ENCODE peak calls at places on chromosomes 13 and 19, in seven cellular contexts. V is cardiac muscle cell, P is adrenal gland, Q is ascending aorta, B is colonic mucosa, L is ovary, N is suprapubic skin. X is an unnamed sample.

GRCh38 chr19:30525383-30525782 is 153.2 kb downstream of the ZNF536 start:
- DNase-seq in V (no peak), P (no peak), Q (no peak), B (no peak), L (no peak), N (no peak), X (no peak)

GRCh38 chr19:9431475-9431874 is 3.9 kb downstream of the ZNF266 start:
- DNase-seq in V (peak; percentile 49), P (peak; percentile 10), Q (no peak), B (peak; percentile 27), L (no peak), N (no peak), X (peak; percentile 9)

GRCh38 chr19:34432797-34433196 is 4.6 kb downstream of the UBA2 start:
- DNase-seq in V (peak; percentile 3), P (no peak), Q (peak; percentile 38), B (no peak), L (peak; percentile 17), N (no peak), X (no peak)

GRCh38 chr13:20125129-20125782 is 35.6 kb downstream of the GJA3 start:
- DNase-seq in V (peak; percentile 75), P (peak; percentile 75), Q (no peak), B (no peak), L (no peak), N (peak; percentile 43), X (peak; percentile 65)

GRCh38 chr19:48635966-48636858 is 967 bp downstream of the DBP start:
- DNase-seq in V (no peak), P (peak; percentile 87), Q (no peak), B (peak; percentile 72), L (peak; percentile 76), N (peak; percentile 81), X (no peak)

GRCh38 chr13:73335226-73335625 is 276.4 kb downstream of the KLF5 start:
- DNase-seq in V (peak; percentile 48), P (no peak), Q (no peak), B (no peak), L (no peak), N (no peak), X (peak; percentile 99)

GRCh38 chr13:92901739-92902138 is 324.9 kb upstream of the GPC6 start:
- DNase-seq in V (no peak), P (no peak), Q (no peak), B (no peak), L (no peak), N (no peak), X (peak; percentile 5)

GRCh38 chr19:9834726-9835506 is at the start of gene PIN1:
- DNase-seq in V (peak; percentile 99), P (peak; percentile 99), Q (peak; percentile 97), B (peak; percentile 99), L (peak; percentile 98), N (peak; percentile 99), X (peak; percentile 92)

GRCh38 chr19:41299755-41300089 is 10.2 kb upstream of the CCDC97 start:
- DNase-seq in V (peak; percentile 78), P (peak; percentile 56), Q (no peak), B (no peak), L (no peak), N (peak; percentile 84), X (no peak)

GRCh38 chr19:41299046-41299754 is 10.8 kb upstream of the CCDC97 start:
- DNase-seq in V (no peak), P (no peak), Q (no peak), B (no peak), L (no peak), N (no peak), X (no peak)

GRCh38 chr19:41296323-41296935 is 13.5 kb upstream of the CCDC97 start:
- DNase-seq in V (no peak), P (no peak), Q (no peak), B (no peak), L (no peak), N (no peak), X (peak; percentile 63)

GRCh38 chr19:41298327-41298964 is 11.5 kb upstream of the CCDC97 start:
- DNase-seq in V (peak; percentile 85), P (peak; percentile 67), Q (peak; percentile 70), B (peak; percentile 45), L (no peak), N (peak; percentile 84), X (no peak)

DNA sequence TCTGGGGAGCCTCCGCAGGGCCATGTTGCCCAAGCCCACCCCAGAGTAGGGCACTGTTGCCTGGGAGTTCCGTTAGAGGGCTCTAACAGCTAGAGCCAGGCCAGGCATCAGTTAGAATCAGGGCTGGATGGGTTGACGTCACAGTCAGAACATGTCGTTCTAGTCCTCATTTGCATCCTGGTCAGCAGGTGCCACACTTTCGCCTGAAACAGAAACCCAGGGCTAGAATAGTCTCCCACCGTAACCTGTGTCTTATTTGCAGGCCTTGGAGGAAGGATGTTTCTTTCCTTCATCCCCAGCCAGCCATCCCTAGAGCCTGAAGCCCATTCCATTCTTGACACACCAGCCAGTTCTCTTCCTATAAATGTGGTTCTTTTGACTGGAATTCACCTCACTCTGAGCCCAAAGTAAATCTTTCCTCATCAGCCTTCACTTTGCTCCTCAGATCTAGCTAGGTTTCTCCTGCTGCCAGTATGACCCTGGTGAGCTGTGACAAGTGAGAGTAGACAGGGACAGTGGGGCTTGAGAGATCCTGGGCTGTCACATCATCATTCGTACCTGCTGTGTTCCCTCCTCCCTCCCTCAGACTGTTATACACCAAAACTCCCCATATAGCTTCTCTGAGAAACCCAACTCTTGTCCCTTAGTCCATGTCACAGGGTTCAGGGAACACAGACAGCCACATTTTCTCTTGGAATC is 12.2 kb upstream of the CCDC97 start:
- DNase-seq in V (no peak), P (no peak), Q (no peak), B (no peak), L (no peak), N (no peak), X (no peak)
- TF ChIP-seq CTCF in V (no peak), P (no peak), Q (no peak), B (no peak), L (no peak), N (no peak), X (no peak)

GRCh38 chr19:42235181-42235580 is 7.2 kb downstream of the GSK3A start:
- DNase-seq in V (no peak), P (no peak), Q (no peak), B (no peak), L (no peak), N (no peak), X (no peak)
- H3K36me3 ChIP-seq in V (peaks cover 43% of the 10 kb centered on the region), P (no peaks in the 10 kb centered on the region), Q (peaks cover 70% of the 10 kb centered on the region), B (no peaks in the 10 kb centered on the region), L (no peaks in the 10 kb centered on the region), N (peaks cover 81% of the 10 kb centered on the region), X (peaks cover 25% of the 10 kb centered on the region)

GRCh38 chr19:5562280-5562679 is 5.5 kb downstream of the TINCR start:
- DNase-seq in V (no peak), P (no peak), Q (no peak), B (no peak), L (no peak), N (no peak), X (no peak)

GRCh38 chr19:5563008-5563431 is 4.7 kb downstream of the TINCR start:
- DNase-seq in V (no peak), P (no peak), Q (no peak), B (no peak), L (no peak), N (no peak), X (no peak)

GRCh38 chr19:5563941-5564612 is 3.7 kb downstream of the TINCR start:
- DNase-seq in V (no peak), P (no peak), Q (no peak), B (no peak), L (no peak), N (no peak), X (peak; percentile 66)

GRCh38 chr19:5567360-5567970 is at the start of gene TINCR:
- DNase-seq in V (no peak), P (no peak), Q (no peak), B (no peak), L (no peak), N (no peak), X (no peak)

GRCh38 chr19:5564930-5565329 is 2.8 kb downstream of the TINCR start:
- DNase-seq in V (no peak), P (no peak), Q (no peak), B (no peak), L (no peak), N (no peak), X (no peak)
- H3K27me3 ChIP-seq in V (peaks cover 30% of the 10 kb centered on the region), P (peaks cover 18% of the 10 kb centered on the region), Q (peaks cover 8% of the 10 kb centered on the region), B (peaks cover 19% of the 10 kb centered on the region), L (no peaks in the 10 kb centered on the region), N (peaks cover 57% of the 10 kb centered on the region), X (peaks cover 8% of the 10 kb centered on the region)

GRCh38 chr13:23899555-23899954 is 2.3 kb upstream of the C1QTNF9B start:
- DNase-seq in V (peak; percentile 59), P (peak; percentile 41), Q (no peak), B (peak; percentile 48), L (no peak), N (no peak), X (peak; percentile 37)
- TF ChIP-seq CTCF in V (peak; percentile 61), P (peak; percentile 23), Q (peak; percentile 36), B (peak; percentile 57), L (no peak), N (peak; percentile 42), X (peak; percentile 46)

DNA sequence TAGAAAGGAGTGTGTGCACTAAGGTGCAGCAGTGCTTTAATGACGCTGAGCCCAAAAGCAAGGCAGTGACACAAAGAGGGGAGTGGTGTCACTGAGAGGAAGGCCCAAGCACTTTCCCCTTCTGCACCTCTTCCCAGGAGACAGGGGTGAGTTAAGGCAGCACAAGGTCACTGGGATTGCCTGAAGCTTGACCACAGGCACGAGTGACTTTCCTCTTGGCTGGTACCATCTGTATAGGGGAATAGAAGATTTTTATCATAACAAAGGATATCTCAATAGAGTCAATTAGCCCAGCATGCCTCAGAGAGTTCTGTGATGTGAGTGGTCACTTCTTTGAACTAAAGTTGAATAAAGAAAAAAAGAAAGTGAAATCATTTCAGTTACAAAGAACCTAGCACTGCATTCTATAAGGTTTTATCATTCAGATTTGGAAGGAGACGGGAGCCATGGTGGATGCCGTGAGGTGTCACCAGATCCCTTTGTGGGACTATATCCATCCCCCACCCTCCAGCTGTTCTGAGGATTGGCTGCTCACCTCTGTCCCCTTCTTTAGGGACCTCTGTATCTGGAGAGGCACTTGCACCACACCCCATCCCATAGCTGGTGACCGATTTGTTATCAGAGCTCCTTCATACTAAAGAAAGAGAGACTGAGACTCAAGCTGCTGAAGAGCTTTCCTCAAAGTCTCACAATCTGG is 291.2 kb downstream of the DCT start:
- DNase-seq in V (no peak), P (no peak), Q (no peak), B (no peak), L (no peak), N (no peak), X (no peak)
- H3K36me3 ChIP-seq in V (no peaks in the 10 kb centered on the region), P (no peaks in the 10 kb centered on the region), Q (no peaks in the 10 kb centered on the region), B (no peaks in the 10 kb centered on the region), L (no peaks in the 10 kb centered on the region), N (no peaks in the 10 kb centered on the region), X (no peaks in the 10 kb centered on the region)

GRCh38 chr13:27827646-27828045 is 35.4 kb downstream of the GSX1 start:
- DNase-seq in V (no peak), P (no peak), Q (no peak), B (no peak), L (no peak), N (no peak), X (no peak)
- H3K27me3 ChIP-seq in V (peaks cover 96% of the 10 kb centered on the region), P (peaks cover 40% of the 10 kb centered on the region), Q (no peaks in the 10 kb centered on the region), B (peaks cover 15% of the 10 kb centered on the region), L (no peaks in the 10 kb centered on the region), N (peaks cover 62% of the 10 kb centered on the region), X (peaks cover 18% of the 10 kb centered on the region)